ENCODE peak calls at places on chromosomes 2 and 18, in four cellular contexts. V is testis, C is cardiac fibroblast, N is HepG2. H is an unnamed sample.

GRCh38 chr2:157032019-157032418 is 225.5 kb upstream of the GALNT5 start:
- DNase-seq in N (peak), C (peak), V (no peak), H (no peak)

GRCh38 chr2:168699834-168700417 is 102.5 kb upstream of the NOSTRIN start:
- DNase-seq in N (peak), C (peak), V (peak), H (no peak)

GRCh38 chr18:48942554-48943261 is 8.1 kb downstream of the SMAD7 start:
- DNase-seq in C (peak), V (no peak), N (peak), H (no peak)

GRCh38 chr2:70726947-70727725 is 40.9 kb downstream of the ADD2 start:
- DNase-seq in V (no peak), C (peak), N (no peak), H (no peak)

GRCh38 chr2:109512076-109512475 is 101.7 kb downstream of the SEPTIN10 start:
- DNase-seq in V (no peak), N (no peak), C (no peak), H (no peak)

GRCh38 chr2:24153478-24153877 is 21.4 kb upstream of the FAM228A start:
- DNase-seq in V (no peak), N (no peak), C (no peak), H (no peak)

GRCh38 chr2:226256709-226257401 is 542.8 kb downstream of the IRS1 start:
- DNase-seq in N (no peak), V (no peak), C (peak), H (no peak)

GRCh38 chr2:207698303-207698702 is 13.1 kb upstream of the CCNYL1 start:
- DNase-seq in V (no peak), N (no peak), C (no peak), H (no peak)

GRCh38 chr2:163990554-163990953 is 254.7 kb upstream of the FIGN start:
- DNase-seq in V (no peak), N (no peak), C (no peak), H (no peak)

GRCh38 chr2:12587729-12588522 is 128.8 kb upstream of the TRIB2 start:
- DNase-seq in N (no peak), V (no peak), C (peak), H (peak)

GRCh38 chr2:163028807-163029206 is 190.2 kb upstream of the KCNH7 start:
- DNase-seq in N (no peak), V (no peak), C (no peak), H (no peak)

GRCh38 chr18:34738173-34738894 is 28.2 kb downstream of the DTNA start:
- DNase-seq in V (peak), N (peak), C (peak), H (no peak)

GRCh38 chr2:220275454-220275853 is 648.0 kb downstream of the SLC4A3 start:
- DNase-seq in N (no peak), V (no peak), C (no peak), H (no peak)

GRCh38 chr2:183035954-183036669 is 2.1 kb downstream of the NCKAP1 start:
- DNase-seq in C (peak), N (no peak), V (no peak), H (no peak)

GRCh38 chr18:13435596-13436333 is 217.2 kb downstream of the LDLRAD4 start:
- DNase-seq in V (no peak), C (peak), N (no peak), H (peak)

GRCh38 chr2:10795508-10796046 is 17.0 kb downstream of the PDIA6 start:
- DNase-seq in C (no peak), V (no peak), N (no peak), H (no peak)

GRCh38 chr2:10794891-10795290 is 17.7 kb downstream of the PDIA6 start:
- DNase-seq in C (no peak), N (no peak), V (no peak), H (no peak)

GRCh38 chr2:10790228-10790973 is 22.2 kb downstream of the PDIA6 start:
- DNase-seq in C (no peak), N (no peak), V (no peak), H (peak)

GRCh38 chr2:10792001-10792400 is 20.6 kb downstream of the PDIA6 start:
- DNase-seq in C (no peak), V (no peak), N (no peak), H (no peak)

GRCh38 chr2:10792660-10793400 is 19.8 kb downstream of the PDIA6 start:
- DNase-seq in C (no peak), N (no peak), V (no peak), H (no peak)
- TF ChIP-seq CTCF in C (no peak), N (peak), V (no peak), H (no peak)

GRCh38 chr2:191202209-191202721 is 42.9 kb upstream of the MYO1B start:
- DNase-seq in C (peak), N (no peak), V (no peak), H (no peak)

GRCh38 chr2:191202881-191203397 is 42.3 kb upstream of the MYO1B start:
- DNase-seq in C (peak), N (no peak), V (no peak), H (peak)

GRCh38 chr2:191206613-191207471 is 38.4 kb upstream of the MYO1B start:
- DNase-seq in V (no peak), N (no peak), C (no peak), H (peak)

GRCh38 chr2:191200910-191201309 is 44.3 kb upstream of the MYO1B start:
- DNase-seq in V (no peak), N (no peak), C (no peak), H (no peak)

GRCh38 chr2:191204443-191204842 is 40.8 kb upstream of the MYO1B start:
- DNase-seq in V (no peak), N (no peak), C (no peak), H (no peak)
- TF ChIP-seq CTCF in V (no peak), N (no peak), C (no peak), H (no peak)

DNA sequence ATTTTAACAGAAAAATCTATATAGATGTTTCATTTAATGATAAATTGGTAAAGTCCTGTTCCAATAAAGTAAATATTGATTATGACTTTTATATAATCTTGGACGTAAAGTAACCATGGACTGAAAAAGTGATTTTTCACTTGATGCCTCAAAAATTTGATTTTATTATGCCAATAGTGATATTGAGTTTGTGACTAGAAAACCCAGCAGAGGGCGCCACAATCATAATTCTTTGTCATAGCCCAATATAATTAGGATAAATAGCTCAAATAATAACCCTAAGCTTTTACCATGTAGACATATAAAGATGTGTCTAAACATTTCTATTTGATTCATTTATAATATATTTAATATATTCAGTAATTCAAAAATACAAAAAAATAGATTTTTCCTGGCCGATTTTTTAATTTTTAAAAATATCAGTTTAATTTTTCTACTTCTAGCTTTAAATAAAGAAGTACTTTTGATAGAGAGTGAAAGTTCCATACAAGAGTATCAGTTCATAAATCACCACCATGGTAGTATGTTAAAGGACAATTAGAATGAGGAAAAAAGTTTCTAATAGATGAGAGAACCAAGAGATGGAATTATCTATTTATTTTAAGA is 30.7 kb downstream of the CAMKMT start:
- DNase-seq in N (peak), V (peak), C (peak), H (peak)
- TF ChIP-seq CTCF in N (peak), V (peak), C (peak), H (peak)

DNA sequence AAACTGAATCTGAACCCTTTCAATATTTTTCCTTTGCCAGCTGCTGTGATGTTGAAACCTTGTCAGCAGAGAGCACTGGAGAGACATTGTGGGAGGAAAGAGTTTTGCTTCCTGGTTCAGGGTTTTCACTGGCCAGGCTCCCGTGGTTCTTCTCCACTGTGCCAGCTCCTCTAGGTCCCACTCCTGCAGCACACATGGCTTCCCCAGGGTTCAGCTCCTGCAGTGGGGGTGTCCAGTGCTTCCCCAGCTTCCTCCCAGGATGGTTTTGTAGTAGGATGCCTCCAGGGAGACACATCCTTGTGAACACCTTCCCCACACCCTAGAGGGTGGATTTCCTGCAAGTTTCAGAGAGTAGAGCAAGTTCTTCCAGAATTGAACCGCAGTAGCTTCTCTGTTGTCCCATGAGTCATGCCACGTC is 24.0 kb upstream of the SULT1C3 start:
- DNase-seq in N (peak), C (peak), V (no peak), H (no peak)
- TF ChIP-seq CTCF in N (peak), C (peak), V (no peak), H (no peak)

GRCh38 chr2:191301971-191302370 is 56.8 kb downstream of the MYO1B start:
- DNase-seq in V (no peak), N (no peak), C (no peak), H (no peak)

GRCh38 chr2:191304939-191305875 is 60.0 kb downstream of the MYO1B start:
- DNase-seq in C (peak), N (no peak), V (peak), H (no peak)

GRCh38 chr2:191299866-191300265 is 54.7 kb downstream of the MYO1B start:
- DNase-seq in C (peak), V (no peak), N (no peak), H (no peak)

GRCh38 chr2:191303349-191304005 is 58.3 kb downstream of the MYO1B start:
- DNase-seq in N (peak), V (no peak), C (no peak), H (no peak)

DNA sequence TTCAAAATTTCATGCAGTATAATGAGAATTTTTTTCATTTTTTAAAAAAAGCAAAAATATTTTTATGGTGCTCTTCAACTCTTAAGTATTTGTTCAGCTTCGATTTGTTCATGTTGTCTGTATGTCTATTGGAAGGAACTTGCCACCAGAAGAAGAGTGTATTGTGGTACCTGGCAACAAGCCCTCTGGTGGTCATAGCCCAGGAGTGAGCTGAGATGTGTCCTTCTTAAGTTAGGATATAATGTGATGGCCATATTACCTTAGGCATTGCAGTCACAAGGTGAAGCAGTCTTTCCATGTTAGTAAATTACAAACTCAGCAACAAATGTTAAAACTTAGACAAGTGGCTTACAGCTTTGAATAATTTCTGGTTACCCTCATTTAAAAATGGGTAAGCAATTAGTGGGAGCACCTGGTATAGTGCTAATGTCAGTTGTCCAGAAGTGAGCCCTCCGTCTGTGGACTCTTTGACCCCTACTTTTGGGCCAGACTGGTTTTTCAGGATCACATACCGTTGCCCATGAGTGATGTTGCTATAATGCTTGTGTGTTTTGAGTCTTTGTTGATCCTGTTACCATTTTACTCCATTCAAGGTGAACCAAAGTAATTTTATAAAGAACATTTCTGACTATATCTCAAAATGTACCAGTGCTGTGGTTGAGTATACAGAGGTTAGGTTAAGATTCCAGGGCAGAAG is 57.4 kb downstream of the MYO1B start:
- DNase-seq in N (peak), V (no peak), C (no peak), H (peak)
- TF ChIP-seq CTCF in N (peak), V (no peak), C (no peak), H (no peak)

DNA sequence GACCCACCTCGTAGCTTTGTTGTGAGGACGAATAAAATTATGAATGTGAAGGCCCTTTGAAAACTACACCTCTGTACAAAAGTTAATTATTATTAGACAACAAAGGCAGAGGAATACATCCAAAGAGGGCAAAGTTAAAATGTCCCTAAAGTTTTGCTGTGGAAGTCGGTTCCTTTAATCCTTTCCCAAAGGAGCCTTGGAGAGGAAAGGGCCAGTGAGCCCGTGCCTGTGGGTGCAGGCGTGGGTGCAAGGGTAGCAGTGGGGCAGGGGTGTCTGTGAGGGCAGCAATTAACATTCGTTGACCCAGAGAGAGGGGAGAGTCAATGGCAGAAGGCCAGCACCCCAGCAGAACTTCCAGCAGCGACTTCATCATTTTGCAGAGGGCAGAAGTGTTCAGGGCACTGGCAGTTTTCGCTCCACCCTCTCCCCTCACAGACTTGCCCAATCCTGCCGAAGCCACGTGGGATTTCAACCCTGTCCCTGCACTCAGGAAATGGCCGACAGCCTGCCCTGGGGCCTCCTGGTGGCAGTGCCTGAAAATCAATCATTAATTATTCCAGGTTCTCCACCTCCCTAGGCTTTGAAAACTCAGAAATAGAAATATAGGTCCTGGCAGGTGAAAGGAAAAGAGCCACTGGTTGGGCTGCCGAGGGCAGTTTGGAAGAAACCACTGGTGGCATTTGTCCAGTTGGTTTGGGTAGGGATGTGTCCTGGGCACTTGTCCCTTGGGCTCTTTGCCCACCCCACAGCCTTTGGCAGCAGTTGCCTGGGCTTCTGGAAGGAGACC is 4.2 kb upstream of the PAX8 start:
- DNase-seq in C (peak), N (peak), V (no peak), H (no peak)
- TF ChIP-seq CTCF in C (no peak), N (peak), V (no peak), H (no peak)

GRCh38 chr2:38374978-38375377 is 2.1 kb downstream of the ATL2 start:
- DNase-seq in C (no peak), V (no peak), N (no peak), H (no peak)
- TF ChIP-seq CTCF in C (no peak), V (no peak), N (no peak), H (no peak)

GRCh38 chr2:219174801-219175200 is 1.9 kb downstream of the CNPPD1 start:
- DNase-seq in N (no peak), C (no peak), V (no peak), H (no peak)

GRCh38 chr2:219176818-219177593 is at the start of gene CNPPD1:
- DNase-seq in C (peak), V (peak), N (peak), H (peak)

GRCh38 chr2:219175486-219175885 is 1.2 kb downstream of the CNPPD1 start:
- DNase-seq in C (no peak), V (peak), N (no peak), H (no peak)

GRCh38 chr2:219177594-219178376 is at the start of gene RETREG2:
- DNase-seq in N (peak), V (peak), C (peak), H (peak)

DNA sequence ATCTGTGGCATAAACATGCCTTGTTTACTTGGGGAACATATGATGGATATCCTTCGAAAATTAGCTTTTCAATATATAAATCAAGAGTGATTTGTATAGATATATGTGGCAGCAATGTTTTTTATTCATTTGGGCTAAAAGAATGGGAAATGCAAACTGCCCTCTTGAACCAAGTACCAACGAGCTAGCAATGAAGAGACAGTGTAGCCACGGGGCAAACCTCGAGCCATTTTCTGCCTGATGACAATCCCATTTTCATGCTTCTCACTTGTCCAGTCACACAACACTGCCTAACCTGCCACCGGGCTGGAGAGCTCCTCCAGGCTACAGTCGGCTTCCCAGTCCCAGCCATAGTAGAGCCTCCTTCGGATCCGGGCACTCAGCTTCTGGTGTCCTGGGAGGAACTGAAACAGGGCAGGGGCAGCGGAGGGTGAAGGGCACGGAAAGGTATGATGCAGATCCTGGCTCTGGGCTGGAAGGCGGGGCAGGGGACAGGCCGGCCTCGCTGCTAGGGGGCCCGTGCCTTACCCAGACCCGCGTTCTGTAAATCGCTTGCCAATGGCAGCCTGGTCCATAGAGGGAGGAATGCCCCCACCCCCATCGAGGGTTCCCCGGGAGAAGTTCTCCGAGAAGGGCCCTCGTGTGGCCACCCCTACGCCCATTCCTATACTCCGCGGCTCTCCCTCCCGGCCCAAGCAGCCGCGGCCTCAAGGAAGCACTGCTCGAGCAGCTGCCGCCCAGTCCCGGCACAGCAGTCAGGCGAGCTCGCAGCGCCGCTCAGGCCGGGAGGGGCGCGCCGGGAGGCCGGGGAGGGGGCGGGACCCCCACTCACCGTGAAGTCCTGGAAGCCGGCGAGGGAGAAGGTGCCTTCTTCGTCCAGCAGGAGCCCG is 552 bp downstream of the CNPPD1 start:
- DNase-seq in N (no peak), C (peak), V (peak), H (peak)
- TF ChIP-seq CTCF in N (peak), C (no peak), V (no peak), H (no peak)

GRCh38 chr2:232027530-232027929 is 66.0 kb downstream of the DIS3L2 start:
- DNase-seq in V (no peak), C (no peak), N (no peak), H (no peak)

GRCh38 chr2:232028071-232028470 is 66.6 kb downstream of the DIS3L2 start:
- DNase-seq in N (no peak), V (no peak), C (no peak), H (no peak)

GRCh38 chr2:232029336-232029735 is 67.8 kb downstream of the DIS3L2 start:
- DNase-seq in C (no peak), V (no peak), N (no peak), H (no peak)

GRCh38 chr2:232028631-232029030 is 67.1 kb downstream of the DIS3L2 start:
- DNase-seq in N (no peak), V (no peak), C (peak), H (no peak)

GRCh38 chr2:232030229-232030628 is 68.7 kb downstream of the DIS3L2 start:
- DNase-seq in V (no peak), N (peak), C (no peak), H (no peak)
- TF ChIP-seq CTCF in V (no peak), N (peak), C (peak), H (no peak)

H was measured in activated CD8-positive, alpha-beta T cell treated with anti-CD3 and anti-CD28 coated beads for 36 hours.